ENCODE peak calls at places on chromosomes 5 and 9, in ten cellular contexts. Z is stimulated activated naive CD4-positive, alpha-beta T cell; P is mesenteric fat pad; M is KBM-7; G is EH; X is GM12865; V is SK-MEL-5; D is hippocampal formation; Y is memory B cell; R is heart left ventricle. L is an unnamed sample.

GRCh38 chr9:93027750-93028149 is 30.8 kb upstream of the SUSD3 start:
- DNase-seq in R (no peak), D (no peak), P (no peak), Z (no peak), M (no peak), Y (no peak), V (no peak), X (no peak), G (no peak), L (no peak)

GRCh38 chr9:127451681-127452480 is 571 bp downstream of the LRSAM1 start:
- DNase-seq in D (no peak), Y (peak), V (peak), P (no peak), Z (peak), M (no peak), G (peak), R (peak), X (peak), L (peak)

GRCh38 chr5:5572010-5572982 is 149.8 kb downstream of the ICE1 start:
- DNase-seq in X (no peak), V (peak), Z (no peak), D (peak), Y (no peak), G (no peak), M (no peak), P (no peak), R (no peak), L (peak)

GRCh38 chr9:76595645-76596044 is 136.7 kb downstream of the GCNT1 start:
- DNase-seq in G (no peak), Z (no peak), D (no peak), P (no peak), V (no peak), M (peak), Y (no peak), R (no peak), X (no peak), L (no peak)

GRCh38 chr5:150051657-150052195 is 34.6 kb downstream of the CSF1R start:
- DNase-seq in R (no peak), X (no peak), Y (no peak), M (no peak), G (no peak), P (no peak), D (no peak), V (no peak), Z (no peak), L (no peak)

GRCh38 chr9:121277518-121278275 is 9.7 kb downstream of the GSN start:
- DNase-seq in X (no peak), D (no peak), V (no peak), R (no peak), Y (no peak), M (no peak), P (no peak), Z (no peak), G (peak), L (no peak)

GRCh38 chr9:82571540-82571939 is 491.4 kb downstream of the RASEF start:
- DNase-seq in X (no peak), D (no peak), Y (no peak), P (no peak), G (no peak), Z (no peak), R (no peak), V (no peak), M (no peak), L (no peak)

GRCh38 chr5:90446961-90447360 is 27.6 kb downstream of the MBLAC2 start:
- DNase-seq in R (no peak), Y (no peak), P (no peak), D (no peak), M (no peak), Z (no peak), X (no peak), V (no peak), G (peak), L (no peak)

GRCh38 chr5:4572713-4573112 is 567.4 kb upstream of the ADAMTS16 start:
- DNase-seq in X (no peak), R (no peak), Z (no peak), V (no peak), M (no peak), D (no peak), G (no peak), Y (no peak), P (no peak), L (no peak)

GRCh38 chr9:83043583-83043982 is 19.4 kb downstream of the RASEF start:
- DNase-seq in M (no peak), P (no peak), V (no peak), X (no peak), G (peak), D (no peak), Y (no peak), R (no peak), Z (no peak), L (no peak)

GRCh38 chr9:122426723-122427122 is 51.0 kb downstream of the OR1J1 start:
- DNase-seq in G (no peak), P (no peak), R (no peak), D (no peak), Z (no peak), X (no peak), Y (no peak), M (no peak), V (no peak), L (no peak)

GRCh38 chr5:127804886-127805426 is 101.8 kb downstream of the CCDC192 start:
- DNase-seq in Y (no peak), G (peak), M (no peak), P (no peak), R (no peak), Z (no peak), X (no peak), D (no peak), V (no peak), L (no peak)

GRCh38 chr5:136066705-136067271 is 38.0 kb downstream of the TGFBI start:
- DNase-seq in X (no peak), P (no peak), Z (no peak), D (no peak), V (peak), R (no peak), G (peak), Y (no peak), M (no peak), L (peak)

GRCh38 chr5:68378204-68378830 is 162.8 kb downstream of the PIK3R1 start:
- DNase-seq in D (no peak), R (no peak), V (no peak), X (peak), G (no peak), P (no peak), M (no peak), Y (no peak), Z (no peak), L (no peak)

GRCh38 chr5:36692791-36693763 is 86.7 kb downstream of the SLC1A3 start:
- DNase-seq in M (peak), P (peak), D (peak), Z (no peak), Y (peak), X (peak), V (peak), G (peak), R (peak), L (peak)

GRCh38 chr9:112061152-112061740 is 113.9 kb downstream of the SUSD1 start:
- DNase-seq in G (peak), P (no peak), X (peak), Z (no peak), Y (no peak), V (peak), M (peak), R (peak), D (peak), L (peak)

GRCh38 chr9:72602629-72603028 is 81.2 kb downstream of the TMC1 start:
- DNase-seq in V (no peak), X (no peak), P (no peak), Y (no peak), D (no peak), Z (no peak), G (peak), M (no peak), R (no peak), L (no peak)

GRCh38 chr5:91332267-91333044 is 50.7 kb downstream of the ARRDC3 start:
- DNase-seq in X (peak), Z (no peak), G (peak), M (no peak), D (no peak), R (no peak), P (no peak), V (peak), Y (no peak), L (peak)

GRCh38 chr9:131262327-131263032 is 13.8 kb downstream of the FAM78A start:
- DNase-seq in Y (no peak), D (no peak), X (peak), R (peak), G (peak), M (no peak), V (no peak), P (no peak), Z (peak), L (no peak)

GRCh38 chr9:35791321-35791921 is at the start of gene NPR2:
- DNase-seq in D (no peak), P (no peak), Z (no peak), Y (no peak), M (no peak), G (peak), R (peak), V (no peak), X (no peak), L (peak)

GRCh38 chr9:36640982-36641381 is 68.3 kb downstream of the MELK start:
- DNase-seq in D (no peak), R (no peak), V (no peak), P (no peak), Z (no peak), Y (no peak), M (no peak), G (no peak), X (peak), L (no peak)

GRCh38 chr5:172985596-172985995 is 2.0 kb downstream of the ATP6V0E1 start:
- DNase-seq in D (no peak), M (no peak), G (peak), R (no peak), V (peak), Y (no peak), Z (no peak), P (no peak), X (no peak), L (no peak)

GRCh38 chr5:28788954-28789353 is 1750.6 kb upstream of the CDH9 start:
- DNase-seq in Y (no peak), M (no peak), G (no peak), V (no peak), X (no peak), Z (no peak), D (no peak), P (no peak), R (no peak), L (no peak)

GRCh38 chr5:31531543-31531887 is 378 bp downstream of the DROSHA start:
- DNase-seq in G (peak), X (peak), D (no peak), P (no peak), Y (no peak), M (no peak), V (peak), R (no peak), Z (peak), L (peak)

GRCh38 chr9:69295872-69296562 is 29.0 kb upstream of the ENTREP1 start:
- DNase-seq in Z (no peak), D (no peak), X (no peak), G (peak), R (no peak), M (no peak), Y (no peak), V (no peak), P (no peak), L (no peak)

GRCh38 chr5:111116550-111116949 is 24.4 kb downstream of the WDR36 start:
- DNase-seq in Y (no peak), Z (no peak), V (no peak), P (no peak), X (no peak), D (no peak), G (no peak), M (peak), R (no peak), L (no peak)

GRCh38 chr5:88734191-88734640 is 148.8 kb downstream of the MEF2C start:
- DNase-seq in X (peak), G (no peak), Z (no peak), P (no peak), R (no peak), D (peak), V (peak), M (peak), Y (peak), L (peak)

GRCh38 chr9:131595771-131596743 is 50.7 kb downstream of the PRRT1B start:
- DNase-seq in Z (no peak), X (no peak), D (no peak), M (no peak), G (no peak), Y (no peak), R (no peak), P (no peak), V (no peak), L (no peak)

GRCh38 chr5:113188454-113188853 is 211.9 kb downstream of the DCP2 start:
- DNase-seq in Y (no peak), R (no peak), V (no peak), D (no peak), G (no peak), X (no peak), M (no peak), Z (no peak), P (no peak), L (no peak)

GRCh38 chr9:135822383-135822755 is 85.0 kb downstream of the CAMSAP1 start:
- DNase-seq in R (no peak), V (no peak), P (peak), Y (no peak), D (no peak), M (no peak), G (no peak), Z (no peak), X (no peak), L (no peak)

GRCh38 chr5:116622375-116623075 is 47.9 kb upstream of the SEMA6A start:
- DNase-seq in G (no peak), Z (no peak), D (peak), P (no peak), V (no peak), M (no peak), Y (no peak), X (no peak), R (no peak), L (no peak)

GRCh38 chr9:16598316-16598715 is 272.2 kb downstream of the BNC2 start:
- DNase-seq in Y (no peak), R (no peak), G (peak), X (no peak), Z (no peak), D (no peak), V (no peak), P (no peak), M (no peak), L (no peak)

GRCh38 chr9:130291474-130291873 is 25.9 kb downstream of the HMCN2 start:
- DNase-seq in D (no peak), M (no peak), P (no peak), R (no peak), Y (no peak), Z (no peak), G (no peak), X (no peak), V (no peak), L (no peak)

GRCh38 chr5:133892306-133892705 is 76.1 kb downstream of the C5orf15 start:
- DNase-seq in V (no peak), Y (no peak), G (no peak), X (no peak), Z (no peak), R (no peak), D (no peak), M (no peak), P (no peak), L (no peak)

GRCh38 chr5:109126481-109126880 is 283.3 kb downstream of the PJA2 start:
- DNase-seq in R (no peak), Z (no peak), G (no peak), D (no peak), X (no peak), P (no peak), Y (no peak), M (no peak), V (no peak), L (no peak)